ENCODE peak calls at places on chromosomes 7 and 10, in five cellular contexts. Y is neuronal stem cell, T is mesendoderm, U is cardiac muscle cell, C is ovary. B is an unnamed sample.

GRCh38 chr7:48337012-48337621 is 165.9 kb downstream of the ABCA13 start:
- DNase-seq in Y (peak), T (peak), U (peak), C (no peak), B (peak)

GRCh38 chr10:96700477-96701099 is 19.7 kb downstream of the PIK3AP1 start:
- DNase-seq in Y (no peak), T (no peak), U (no peak), C (no peak), B (no peak)

GRCh38 chr7:115851291-115851690 is 179.3 kb downstream of the TFEC start:
- DNase-seq in Y (peak), T (peak), U (peak), C (no peak), B (peak)

GRCh38 chr7:45196374-45196773 is 38.8 kb downstream of the RAMP3 start:
- DNase-seq in Y (no peak), T (no peak), U (no peak), C (no peak), B (no peak)

GRCh38 chr7:66961096-66961495 is 34.3 kb downstream of the SBDS start:
- DNase-seq in Y (no peak), T (no peak), U (no peak), C (no peak), B (no peak)

GRCh38 chr10:94725871-94726270 is 36.6 kb upstream of the CYP2C19 start:
- DNase-seq in Y (no peak), T (no peak), U (no peak), C (no peak), B (no peak)

GRCh38 chr7:121116399-121116798 is 127.9 kb downstream of the CPED1 start:
- DNase-seq in Y (no peak), T (no peak), U (no peak), C (no peak), B (no peak)

GRCh38 chr10:110495731-110496552 is 1.8 kb upstream of the DUSP5 start:
- DNase-seq in Y (no peak), T (peak), U (no peak), C (peak), B (no peak)

GRCh38 chr7:29086545-29086944 is 59.8 kb downstream of the CPVL start:
- DNase-seq in Y (no peak), T (no peak), U (no peak), C (no peak), B (no peak)

GRCh38 chr7:35878356-35878755 is 77.5 kb downstream of the SEPTIN7 start:
- DNase-seq in Y (no peak), T (no peak), U (no peak), C (no peak), B (peak)

GRCh38 chr10:75106242-75106641 is 5.2 kb upstream of the SAMD8 start:
- DNase-seq in Y (no peak), T (peak), U (no peak), C (no peak), B (no peak)

GRCh38 chr10:70774810-70775678 is 10.1 kb downstream of the TBATA start:
- DNase-seq in Y (no peak), T (no peak), U (no peak), C (no peak), B (no peak)

GRCh38 chr10:119770928-119771327 is 45.1 kb downstream of the INPP5F start:
- DNase-seq in Y (no peak), T (no peak), U (no peak), C (no peak), B (no peak)

GRCh38 chr10:119768455-119769094 is 42.7 kb downstream of the INPP5F start:
- DNase-seq in Y (no peak), T (no peak), U (no peak), C (no peak), B (no peak)

GRCh38 chr10:119775529-119775928 is 49.7 kb downstream of the INPP5F start:
- DNase-seq in Y (no peak), T (no peak), U (no peak), C (no peak), B (no peak)

GRCh38 chr10:119772347-119772746 is 46.5 kb downstream of the INPP5F start:
- DNase-seq in Y (no peak), T (no peak), U (no peak), C (no peak), B (no peak)

GRCh38 chr10:119769886-119770285 is 44.0 kb downstream of the INPP5F start:
- DNase-seq in Y (no peak), T (no peak), U (no peak), C (no peak), B (no peak)
- H3K4me3 ChIP-seq in Y (no peak), T (no peak), U (no peak), C (no peak), B (no peak)

GRCh38 chr7:96870934-96871333 is 134.4 kb upstream of the DLX6 start:
- DNase-seq in Y (no peak), T (no peak), U (no peak), C (no peak), B (no peak)
- H3K4me3 ChIP-seq in Y (no peak), T (no peak), U (no peak), C (no peak), B (no peak)

DNA sequence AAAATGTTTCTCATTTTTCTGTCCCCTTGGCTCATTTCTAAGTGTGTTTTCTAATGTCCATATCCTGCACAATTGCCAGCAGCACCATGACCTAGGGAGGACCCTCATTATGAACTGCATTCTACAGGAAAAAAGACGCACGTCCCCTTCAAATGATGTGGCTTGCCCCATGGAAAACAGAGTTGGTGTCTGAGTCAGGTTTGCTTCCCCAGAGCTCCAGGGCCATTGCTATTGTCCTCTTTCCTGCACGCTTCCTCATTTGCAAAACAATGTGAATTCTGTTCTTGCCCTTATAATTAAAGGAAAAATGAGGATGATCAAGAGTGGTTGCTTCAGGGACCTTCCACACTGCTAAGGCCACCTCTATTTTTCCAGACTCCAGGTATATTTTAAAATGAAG is 14.7 kb upstream of the ASB4 start:
- DNase-seq in Y (no peak), T (no peak), U (no peak), C (no peak), B (no peak)
- H3K4me3 ChIP-seq in Y (no peak), T (no peak), U (no peak), C (no peak), B (no peak)

GRCh38 chr10:21894648-21895342 is 108.7 kb downstream of the DNAJC1 start:
- DNase-seq in Y (no peak), T (no peak), U (no peak), C (no peak), B (no peak)
- H3K4me3 ChIP-seq in Y (no peak), T (no peak), U (no peak), C (no peak), B (no peak)

GRCh38 chr10:31359979-31360378 is 41.0 kb downstream of the ZEB1 start:
- DNase-seq in Y (no peak), T (no peak), U (no peak), C (no peak), B (no peak)

GRCh38 chr10:31353574-31353973 is 34.6 kb downstream of the ZEB1 start:
- DNase-seq in Y (no peak), T (peak), U (no peak), C (no peak), B (peak)

GRCh38 chr10:31362023-31362641 is 43.1 kb downstream of the ZEB1 start:
- DNase-seq in Y (no peak), T (no peak), U (no peak), C (no peak), B (no peak)

GRCh38 chr10:31358688-31359330 is 39.8 kb downstream of the ZEB1 start:
- DNase-seq in Y (no peak), T (no peak), U (no peak), C (no peak), B (no peak)
- H3K4me3 ChIP-seq in Y (no peak), T (no peak), U (no peak), C (no peak), B (no peak)

GRCh38 chr10:44383749-44384600 is 922 bp downstream of the CXCL12 start:
- DNase-seq in Y (no peak), T (peak), U (peak), C (no peak), B (no peak)

GRCh38 chr10:44385726-44386438 is 985 bp upstream of the CXCL12 start:
- DNase-seq in Y (no peak), T (peak), U (no peak), C (no peak), B (no peak)

GRCh38 chr10:44384601-44385422 is at the start of gene CXCL12:
- DNase-seq in Y (no peak), T (peak), U (peak), C (peak), B (no peak)

GRCh38 chr10:44386546-44387052 is 1.7 kb upstream of the CXCL12 start:
- DNase-seq in Y (peak), T (peak), U (peak), C (peak), B (no peak)

DNA sequence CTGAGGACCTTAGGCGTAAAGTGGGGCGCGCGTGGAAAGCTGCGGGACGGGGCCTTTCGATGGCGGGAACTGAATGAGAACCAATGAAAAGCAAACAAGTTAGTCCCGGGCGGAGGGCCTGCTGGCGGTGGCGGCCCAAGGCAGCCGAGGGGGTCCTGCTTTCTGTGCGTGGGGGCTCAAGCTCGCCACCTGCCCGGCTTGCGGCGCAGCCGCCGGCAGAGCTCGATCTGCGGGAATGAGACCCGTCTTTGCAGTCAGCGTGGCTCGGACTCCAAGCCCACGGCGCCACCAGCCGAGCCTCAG is 477 bp upstream of the CXCL12 start:
- DNase-seq in Y (no peak), T (no peak), U (no peak), C (no peak), B (no peak)
- H3K4me3 ChIP-seq in Y (peak), T (peak), U (peak), C (peak), B (peak)

GRCh38 chr7:125055376-125055775 is 125.8 kb upstream of the POT1 start:
- DNase-seq in Y (no peak), T (no peak), U (no peak), C (no peak), B (no peak)
- H3K4me3 ChIP-seq in Y (no peak), T (no peak), U (no peak), C (no peak), B (no peak)

GRCh38 chr10:49395741-49396665 is at the start of gene DRGX:
- DNase-seq in Y (peak), T (peak), U (peak), C (no peak), B (no peak)
- H3K4me3 ChIP-seq in Y (peak), T (peak), U (no peak), C (no peak), B (peak)

B was measured in retinal pigment epithelial cell.